ENCODE peak calls at places on chromosomes 11 and 22, in five cellular contexts. H is suprapubic skin, M is transverse colon, Y is esophagus muscularis mucosa, L is stomach. S is an unnamed sample.

GRCh38 chr22:49971232-49972162 is 10.9 kb downstream of the PIM3 start:
- DNase-seq in H (peak; percentile 88), M (peak; percentile 92), Y (no peak), L (peak; percentile 93), S (peak; percentile 88)

GRCh38 chr11:92227954-92228935 is 3.6 kb downstream of the FAT3 start:
- DNase-seq in H (no peak), M (no peak), Y (no peak), L (no peak), S (no peak)

GRCh38 chr22:46090051-46090591 is 60.2 kb upstream of the PPARA start:
- DNase-seq in H (no peak), M (peak; percentile 28), Y (no peak), L (peak; percentile 85), S (peak; percentile 88)

GRCh38 chr11:6637871-6638270 is 17.7 kb downstream of the DCHS1 start:
- DNase-seq in H (no peak), M (no peak), Y (no peak), L (peak; percentile 67), S (peak; percentile 70)

GRCh38 chr11:34603129-34604001 is 17.5 kb upstream of the EHF start:
- DNase-seq in H (no peak), M (peak; percentile 57), Y (no peak), L (no peak), S (no peak)

GRCh38 chr11:128210148-128210940 is 377.0 kb downstream of the ETS1 start:
- DNase-seq in H (no peak), M (peak; percentile 51), Y (no peak), L (no peak), S (no peak)

GRCh38 chr11:60059052-60059451 is 2.6 kb downstream of the MS4A3 start:
- DNase-seq in H (no peak), M (no peak), Y (no peak), L (no peak), S (no peak)

GRCh38 chr22:35349704-35350538 is 31.0 kb upstream of the HMOX1 start:
- DNase-seq in H (no peak), M (no peak), Y (no peak), L (no peak), S (no peak)

GRCh38 chr11:100151944-100152343 is 535.1 kb upstream of the ARHGAP42 start:
- DNase-seq in H (no peak), M (no peak), Y (no peak), L (no peak), S (no peak)

GRCh38 chr11:77213589-77214428 is 85.8 kb downstream of the MYO7A start:
- DNase-seq in H (no peak), M (no peak), Y (peak; percentile 89), L (no peak), S (no peak)

GRCh38 chr22:26656896-26657851 is at the start of gene MIAT:
- DNase-seq in H (no peak), M (peak; percentile 64), Y (no peak), L (peak; percentile 40), S (no peak)

GRCh38 chr11:33259869-33260268 is 2.7 kb downstream of the HIPK3 start:
- DNase-seq in H (no peak), M (no peak), Y (no peak), L (no peak), S (no peak)

GRCh38 chr11:70476669-70477068 is 78.3 kb downstream of the CTTN start:
- DNase-seq in H (no peak), M (no peak), Y (no peak), L (no peak), S (no peak)

GRCh38 chr11:122192634-122193245 is 76.7 kb upstream of the BLID start:
- DNase-seq in H (no peak), M (no peak), Y (peak; percentile 66), L (no peak), S (no peak)

GRCh38 chr11:68828957-68829356 is 12.8 kb downstream of the CPT1A start:
- DNase-seq in H (no peak), M (no peak), Y (no peak), L (no peak), S (no peak)

GRCh38 chr11:28674432-28675076 is 566.4 kb downstream of the METTL15 start:
- DNase-seq in H (no peak), M (no peak), Y (no peak), L (no peak), S (no peak)

GRCh38 chr22:42805016-42805997 is 51.8 kb downstream of the ARFGAP3 start:
- DNase-seq in H (peak; percentile 77), M (no peak), Y (no peak), L (peak; percentile 89), S (peak; percentile 68)

GRCh38 chr22:46425011-46425410 is 89.5 kb downstream of the TRMU start:
- DNase-seq in H (no peak), M (no peak), Y (no peak), L (no peak), S (no peak)

GRCh38 chr11:133921513-133921912 is 35.3 kb downstream of the IGSF9B start:
- DNase-seq in H (no peak), M (no peak), Y (no peak), L (no peak), S (no peak)

GRCh38 chr22:42623301-42623751 is 8.6 kb upstream of the POLDIP3 start:
- DNase-seq in H (no peak), M (peak; percentile 86), Y (no peak), L (peak; percentile 78), S (no peak)

GRCh38 chr11:92854952-92855351 is 114.5 kb upstream of the MTNR1B start:
- DNase-seq in H (no peak), M (no peak), Y (no peak), L (no peak), S (no peak)

GRCh38 chr11:116842909-116843308 is 5.5 kb upstream of the APOA1 start:
- DNase-seq in H (no peak), M (peak; percentile 21), Y (no peak), L (peak; percentile 44), S (no peak)

GRCh38 chr11:114256898-114257286 is 39.3 kb upstream of the NNMT start:
- DNase-seq in H (no peak), M (no peak), Y (no peak), L (no peak), S (peak; percentile 77)
- TF ChIP-seq POLR2AphosphoS5 in H (no peak), M (no peak), Y (peak; percentile 71), L (no peak), S (peak; percentile 52)

GRCh38 chr11:123474994-123475393 is 44.9 kb downstream of the GRAMD1B start:
- DNase-seq in H (no peak), M (no peak), Y (no peak), L (no peak), S (peak; percentile 56)

GRCh38 chr11:123473941-123474668 is 44.0 kb downstream of the GRAMD1B start:
- DNase-seq in H (no peak), M (no peak), Y (no peak), L (no peak), S (peak; percentile 0)

GRCh38 chr11:123469586-123469985 is 39.5 kb downstream of the GRAMD1B start:
- DNase-seq in H (no peak), M (no peak), Y (no peak), L (no peak), S (no peak)

GRCh38 chr11:123470862-123471261 is 40.8 kb downstream of the GRAMD1B start:
- DNase-seq in H (no peak), M (no peak), Y (no peak), L (no peak), S (peak; percentile 1)

GRCh38 chr11:123472236-123472935 is 42.3 kb downstream of the GRAMD1B start:
- DNase-seq in H (no peak), M (no peak), Y (no peak), L (no peak), S (peak; percentile 8)
- TF ChIP-seq POLR2A in H (no peak), M (no peak), Y (no peak), L (no peak), S (no peak)

GRCh38 chr11:74069146-74070046 is 60.5 kb upstream of the UCP3 start:
- DNase-seq in H (no peak), M (no peak), Y (no peak), L (peak; percentile 34), S (no peak)
- TF ChIP-seq EP300 in H (no peak), M (no peak), Y (no peak), L (no peak), S (no peak)

GRCh38 chr11:27563201-27563600 is 56.6 kb upstream of the LIN7C start:
- DNase-seq in H (no peak), M (no peak), Y (no peak), L (no peak), S (no peak)

GRCh38 chr11:27555264-27555663 is 48.7 kb upstream of the LIN7C start:
- DNase-seq in H (no peak), M (no peak), Y (no peak), L (no peak), S (no peak)

GRCh38 chr11:27557223-27557622 is 50.7 kb upstream of the LIN7C start:
- DNase-seq in H (no peak), M (no peak), Y (no peak), L (no peak), S (no peak)

GRCh38 chr11:27553186-27553585 is 46.6 kb upstream of the LIN7C start:
- DNase-seq in H (no peak), M (no peak), Y (no peak), L (no peak), S (no peak)

GRCh38 chr11:27558401-27558800 is 51.8 kb upstream of the LIN7C start:
- DNase-seq in H (no peak), M (no peak), Y (no peak), L (no peak), S (no peak)
- TF ChIP-seq POLR2AphosphoS5 in H (no peak), M (no peak), Y (no peak), L (no peak), S (no peak)

DNA sequence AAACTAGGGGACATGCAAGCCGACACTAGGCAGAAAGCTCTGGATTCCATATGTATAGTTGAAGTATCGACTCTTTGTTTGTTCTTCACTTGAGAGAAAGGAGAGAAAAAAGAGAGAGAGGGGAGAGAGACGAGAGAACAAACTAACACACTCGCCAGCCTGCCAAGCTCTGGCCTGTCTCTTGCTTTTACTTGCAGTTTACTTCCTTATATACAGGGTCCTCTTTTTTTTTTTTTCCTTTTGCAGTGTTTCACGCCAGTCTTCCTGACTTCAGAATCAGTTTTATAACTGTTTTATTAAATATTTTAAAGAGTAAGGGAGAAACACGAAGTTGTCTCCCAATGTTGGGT is 19.9 kb downstream of the TEAD1 start:
- DNase-seq in H (no peak), M (peak; percentile 41), Y (no peak), L (peak; percentile 61), S (no peak)
- TF ChIP-seq POLR2A in H (no peak), M (peak; percentile 69), Y (no peak), L (no peak), S (no peak)

DNA sequence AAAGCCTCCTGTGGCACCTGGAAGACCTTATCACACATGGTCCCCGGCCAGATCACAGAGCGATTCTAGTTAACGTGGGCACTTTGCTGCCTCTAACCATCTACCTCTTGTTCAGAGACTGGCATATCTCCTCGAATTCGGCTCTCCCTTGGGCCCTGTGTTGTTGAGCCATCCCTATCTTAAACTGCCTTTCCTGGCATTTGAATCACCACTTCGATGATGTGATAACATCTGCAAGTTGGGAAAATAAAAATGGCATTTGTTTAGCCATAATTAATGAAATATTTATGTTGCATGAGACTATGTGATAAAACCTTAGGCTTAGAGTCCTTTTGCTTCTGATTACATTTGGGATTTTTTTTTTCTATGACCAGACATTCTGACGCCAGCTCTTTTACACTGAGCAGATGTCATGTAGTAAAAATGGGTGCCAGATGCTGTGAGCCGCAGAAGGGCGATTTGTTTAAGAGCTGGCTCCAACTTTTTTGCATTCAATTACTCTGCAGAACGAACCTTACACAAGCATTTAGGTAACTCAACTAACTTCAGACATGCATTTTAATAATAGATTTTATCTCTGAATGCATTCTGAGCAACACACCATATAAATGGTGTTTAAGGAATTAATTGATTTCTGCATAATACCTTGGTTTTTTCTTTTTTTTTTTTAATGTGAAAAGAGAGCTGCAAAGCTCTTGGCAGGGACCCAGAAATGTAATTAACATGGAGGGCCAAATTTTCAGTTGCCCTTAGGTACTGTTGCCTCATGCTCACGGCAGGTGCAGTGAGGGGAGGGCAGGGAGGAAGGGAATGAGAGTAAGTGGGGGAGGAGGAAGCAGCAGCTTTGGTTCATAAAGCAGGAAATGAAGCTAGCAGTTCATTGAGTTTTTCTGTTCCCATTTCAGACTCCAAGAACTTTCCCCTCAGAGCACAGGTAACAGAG is 58.3 kb upstream of the PARVA start:
- DNase-seq in H (no peak), M (no peak), Y (no peak), L (no peak), S (peak; percentile 85)
- TF ChIP-seq EP300 in H (no peak), M (no peak), Y (no peak), L (no peak), S (peak; percentile 90)

S was measured in sigmoid colon.